ENCODE peak calls at places on chromosomes 11 and 22, in four cellular contexts. A, P, K and W are unnamed samples.

GRCh38 chr11:66632952-66633351 is 5.6 kb upstream of the RBM4 start:
- DNase-seq in K (no peak), A (no peak), P (no peak), W (no peak)

GRCh38 chr11:2834893-2835767 is 50.4 kb downstream of the CDKN1C start:
- DNase-seq in A (no peak), P (no peak), K (no peak), W (peak)

GRCh38 chr11:79375818-79376550 is 64.8 kb downstream of the TENM4 start:
- DNase-seq in A (peak), K (no peak), P (no peak), W (no peak)

GRCh38 chr11:111982019-111982464 is 43.2 kb upstream of the DLAT start:
- DNase-seq in K (peak), A (peak), P (peak), W (peak)

GRCh38 chr11:46099973-46100335 is 21.3 kb downstream of the PHF21A start:
- DNase-seq in P (no peak), K (no peak), A (no peak), W (no peak)

GRCh38 chr11:110134120-110134519 is 40.9 kb downstream of the ZC3H12C start:
- DNase-seq in K (no peak), A (no peak), P (no peak), W (no peak)

GRCh38 chr11:106021181-106021966 is 666 bp downstream of the MSANTD4 start:
- DNase-seq in A (peak), P (no peak), K (peak), W (peak)

GRCh38 chr11:56066980-56067379 is 26.1 kb upstream of the OR8I2 start:
- DNase-seq in K (no peak), A (no peak), P (no peak), W (no peak)

GRCh38 chr11:109222730-109223129 is 199.3 kb upstream of the C11orf87 start:
- DNase-seq in P (no peak), K (no peak), A (no peak), W (no peak)

GRCh38 chr11:123107945-123108344 is 46.0 kb upstream of the HSPA8 start:
- DNase-seq in A (no peak), P (no peak), K (no peak), W (no peak)

GRCh38 chr11:41497974-41498373 is 38.5 kb upstream of the LRRC4C start:
- DNase-seq in K (no peak), P (no peak), A (peak), W (no peak)

GRCh38 chr22:37996079-37996478 is 11.7 kb upstream of the SOX10 start:
- DNase-seq in A (no peak), K (no peak), P (no peak), W (no peak)

GRCh38 chr11:70540196-70540595 is 141.9 kb downstream of the CTTN start:
- DNase-seq in P (no peak), K (no peak), A (no peak), W (no peak)

GRCh38 chr22:44671742-44672141 is 30.3 kb upstream of the PRR5 start:
- DNase-seq in K (no peak), P (no peak), A (no peak), W (peak)

GRCh38 chr11:95715777-95716241 is 73.8 kb downstream of the FAM76B start:
- DNase-seq in A (no peak), P (peak), K (no peak), W (peak)

GRCh38 chr11:78202733-78203167 is 14.0 kb downstream of the USP35 start:
- DNase-seq in P (no peak), K (no peak), A (no peak), W (peak)

GRCh38 chr11:118417801-118418200 is 16.4 kb downstream of the ATP5MG start:
- DNase-seq in A (no peak), K (no peak), P (no peak), W (no peak)
- TF ChIP-seq TCF7 in A (no peak), K (no peak), P (no peak), W (no peak)

GRCh38 chr11:32333335-32333991 is 101.9 kb downstream of the WT1 start:
- DNase-seq in K (no peak), P (no peak), A (peak), W (no peak)
- TF ChIP-seq ATF3 in K (no peak), P (no peak), A (no peak), W (no peak)

GRCh38 chr11:57357310-57357709 is 19.2 kb downstream of the P2RX3 start:
- DNase-seq in P (no peak), A (no peak), K (no peak), W (no peak)

GRCh38 chr11:57359396-57359795 is 21.2 kb downstream of the P2RX3 start:
- DNase-seq in A (no peak), P (no peak), K (no peak), W (no peak)

GRCh38 chr11:57357827-57358226 is 19.7 kb downstream of the P2RX3 start:
- DNase-seq in K (no peak), A (no peak), P (no peak), W (no peak)

GRCh38 chr11:57358991-57359390 is 20.8 kb downstream of the P2RX3 start:
- DNase-seq in A (no peak), K (no peak), P (no peak), W (no peak)

DNA sequence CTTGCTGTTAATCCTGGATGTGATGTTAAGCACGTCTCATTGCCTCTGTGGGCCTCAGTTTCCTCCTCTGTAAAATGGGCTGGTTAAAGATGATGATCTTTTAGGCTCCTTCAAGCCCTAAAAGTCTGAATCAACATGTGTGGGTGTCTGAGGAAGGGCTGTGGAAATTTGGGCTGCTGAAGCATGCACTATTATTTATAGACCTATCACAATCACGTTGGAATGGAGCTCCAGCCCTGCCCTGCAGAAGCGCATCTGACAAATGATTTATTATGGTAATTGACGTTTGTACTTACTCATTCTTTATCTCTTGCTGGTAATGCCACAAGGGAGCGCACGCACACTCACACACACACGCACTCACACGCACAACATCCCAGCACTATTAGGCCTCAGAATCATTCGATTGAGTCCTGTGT is 20.4 kb downstream of the P2RX3 start:
- DNase-seq in K (no peak), P (no peak), A (no peak), W (no peak)
- TF ChIP-seq TCF7 in K (no peak), P (no peak), A (no peak), W (no peak)

DNA sequence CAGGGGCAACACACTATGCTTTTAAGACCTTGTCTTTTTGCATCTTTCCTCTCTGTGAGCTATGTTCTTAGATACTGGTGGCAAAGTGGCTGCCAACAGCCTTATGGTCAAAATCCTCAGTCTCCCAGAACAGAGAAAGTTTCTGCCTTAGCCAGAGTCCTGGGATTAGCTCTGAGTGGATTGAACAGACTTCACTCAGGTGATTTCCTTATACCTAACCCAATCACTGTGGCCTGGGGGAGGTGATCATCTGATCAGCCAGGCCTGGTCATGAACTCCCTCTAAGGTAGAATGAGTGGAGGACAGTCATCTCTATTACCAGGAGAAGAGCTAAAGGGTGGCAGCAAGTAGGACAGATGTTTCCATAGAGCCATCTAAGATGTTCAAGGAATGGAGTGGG is 218.5 kb upstream of the E2F8 start:
- DNase-seq in A (no peak), P (no peak), K (no peak), W (no peak)
- TF ChIP-seq ATF3 in A (no peak), P (no peak), K (no peak), W (no peak)

GRCh38 chr11:126918556-126918955 is 82.0 kb downstream of the KIRREL3 start:
- DNase-seq in K (no peak), P (no peak), A (no peak), W (no peak)
- TF ChIP-seq TCF7 in K (no peak), P (no peak), A (no peak), W (no peak)